ENCODE peak calls at places on chromosomes 2 and 18, in four cellular contexts. N is GM23338, F is PC-3, I is neural progenitor cell. D is an unnamed sample.

GRCh38 chr2:46984642-46985476 is 69.3 kb upstream of the MCFD2 start:
- DNase-seq in N (no peak), F (peak; percentile 94), I (no peak), D (peak; percentile 78)

GRCh38 chr2:20113986-20114938 is 62.8 kb upstream of the LAPTM4A start:
- DNase-seq in N (no peak), F (peak; percentile 47), I (no peak), D (peak; percentile 71)

GRCh38 chr2:127047716-127048617 is 59.0 kb downstream of the BIN1 start:
- DNase-seq in N (no peak), F (no peak), I (no peak), D (no peak)

GRCh38 chr2:226984461-226985226 is 148.8 kb downstream of the RHBDD1 start:
- DNase-seq in N (no peak), F (no peak), I (no peak), D (no peak)

GRCh38 chr2:235979753-235980459 is 188.3 kb downstream of the GBX2 start:
- DNase-seq in N (no peak), F (no peak), I (no peak), D (no peak)

GRCh38 chr2:104849618-104850097 is 4.3 kb upstream of the POU3F3 start:
- DNase-seq in N (peak; percentile 89), F (peak; percentile 67), I (peak; percentile 91), D (peak; percentile 19)

GRCh38 chr2:241068942-241069810 is 32.9 kb downstream of the MTERF4 start:
- DNase-seq in N (no peak), F (no peak), I (no peak), D (no peak)

GRCh38 chr2:222897898-222898297 is 37.1 kb downstream of the ACSL3 start:
- DNase-seq in N (no peak), F (no peak), I (no peak), D (no peak)

GRCh38 chr2:208819190-208819589 is 412.6 kb downstream of the PTH2R start:
- DNase-seq in N (no peak), F (no peak), I (no peak), D (no peak)

GRCh38 chr18:22539045-22539444 is 121.3 kb upstream of the CTAGE1 start:
- DNase-seq in N (no peak), F (no peak), I (no peak), D (no peak)

GRCh38 chr2:20428717-20429490 is 18.0 kb upstream of the RHOB start:
- DNase-seq in N (no peak), F (no peak), I (no peak), D (no peak)

GRCh38 chr2:7012141-7012809 is 95.1 kb downstream of the RNF144A start:
- DNase-seq in N (no peak), F (peak; percentile 81), I (no peak), D (no peak)

GRCh38 chr2:202022755-202023154 is 10.9 kb upstream of the FZD7 start:
- DNase-seq in N (no peak), F (no peak), I (no peak), D (no peak)

GRCh38 chr2:181680937-181681811 is 857 bp upstream of the NEUROD1 start:
- DNase-seq in N (peak; percentile 63), F (no peak), I (no peak), D (no peak)

GRCh38 chr2:9638532-9638931 is 7.7 kb upstream of the YWHAQ start:
- DNase-seq in N (no peak), F (peak; percentile 94), I (no peak), D (peak; percentile 80)

GRCh38 chr2:132400169-132400900 is 16.3 kb upstream of the GPR39 start:
- DNase-seq in N (no peak), F (peak; percentile 70), I (no peak), D (no peak)

GRCh38 chr18:75526038-75526437 is 98.5 kb upstream of the SMIM21 start:
- DNase-seq in N (no peak), F (no peak), I (no peak), D (no peak)

GRCh38 chr2:7744827-7745226 is 827.6 kb downstream of the RNF144A start:
- DNase-seq in N (no peak), F (peak; percentile 55), I (no peak), D (no peak)

GRCh38 chr2:174610243-174610995 is 12.8 kb upstream of the WIPF1 start:
- DNase-seq in N (no peak), F (no peak), I (no peak), D (no peak)

GRCh38 chr2:39008663-39009062 is 112.2 kb downstream of the SOS1 start:
- DNase-seq in N (no peak), F (no peak), I (no peak), D (no peak)

GRCh38 chr18:48788378-48788777 is 162.4 kb downstream of the SMAD7 start:
- DNase-seq in N (no peak), F (no peak), I (no peak), D (no peak)

GRCh38 chr2:99555410-99555809 is 65.6 kb upstream of the REV1 start:
- DNase-seq in N (peak; percentile 58), F (no peak), I (no peak), D (no peak)

GRCh38 chr2:217222511-217222910 is 362.6 kb upstream of the TNP1 start:
- DNase-seq in N (no peak), F (no peak), I (no peak), D (no peak)

GRCh38 chr18:32249147-32249546 is 59.3 kb downstream of the MEP1B start:
- DNase-seq in N (no peak), F (no peak), I (no peak), D (no peak)

GRCh38 chr2:240585681-240586197 is 795 bp upstream of the CAPN10 start:
- DNase-seq in N (no peak), F (no peak), I (peak; percentile 36), D (no peak)

GRCh38 chr2:223856021-223856420 is 18.6 kb upstream of the AP1S3 start:
- DNase-seq in N (no peak), F (no peak), I (no peak), D (peak; percentile 74)

GRCh38 chr2:223101340-223102039 is 49.5 kb downstream of the KCNE4 start:
- DNase-seq in N (peak; percentile 91), F (peak; percentile 61), I (peak; percentile 55), D (no peak)

GRCh38 chr2:223633656-223634055 is 31.5 kb upstream of the SCG2 start:
- DNase-seq in N (no peak), F (no peak), I (no peak), D (no peak)

GRCh38 chr2:19580264-19580663 is 221.8 kb upstream of the OSR1 start:
- DNase-seq in N (no peak), F (no peak), I (no peak), D (no peak)

GRCh38 chr18:12811191-12811950 is 72.7 kb downstream of the PTPN2 start:
- DNase-seq in N (no peak), F (peak; percentile 90), I (no peak), D (peak; percentile 63)

GRCh38 chr18:23169683-23170082 is 34.4 kb downstream of the CABLES1 start:
- DNase-seq in N (peak; percentile 79), F (no peak), I (no peak), D (no peak)

GRCh38 chr2:127688405-127688804 is 12.9 kb upstream of the SFT2D3 start:
- DNase-seq in N (no peak), F (no peak), I (no peak), D (no peak)

GRCh38 chr2:19319698-19320097 is 38.7 kb downstream of the OSR1 start:
- DNase-seq in N (peak; percentile 5), F (no peak), I (no peak), D (no peak)

GRCh38 chr2:27909901-27910300 is 19.4 kb downstream of the BABAM2 start:
- DNase-seq in N (no peak), F (no peak), I (no peak), D (no peak)
- H3F3A ChIP-seq in N (no peaks in the 10 kb centered on the region), F (no peaks in the 10 kb centered on the region), I (no peaks in the 10 kb centered on the region), D (no peaks in the 10 kb centered on the region)

DNA sequence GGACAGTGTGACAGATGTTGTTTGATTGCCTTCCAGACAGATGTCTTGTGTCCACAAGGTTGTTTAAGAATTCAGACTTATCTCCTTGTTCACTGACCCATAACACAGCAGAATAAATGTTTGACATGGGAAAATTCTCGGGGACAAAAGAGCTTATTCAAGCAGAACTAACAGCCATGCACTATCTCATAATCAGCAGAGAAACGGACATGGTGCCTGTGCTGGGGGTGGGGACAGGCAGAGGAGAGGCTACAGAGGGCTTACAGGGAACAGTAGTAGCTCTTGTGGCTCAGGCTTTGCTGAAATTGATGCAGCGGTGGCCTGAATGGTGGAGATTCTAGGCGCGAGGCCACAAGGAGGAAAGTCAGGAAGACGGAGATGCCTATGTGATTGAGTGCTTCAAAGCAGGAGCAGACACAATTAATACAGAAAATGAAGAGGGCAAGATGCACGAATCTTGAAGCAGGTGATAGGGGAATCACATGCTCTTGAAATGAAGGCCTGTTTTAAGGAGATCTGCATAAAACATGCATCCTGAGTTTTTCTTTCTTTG is 62.0 kb upstream of the CAB39 start:
- DNase-seq in N (no peak), F (no peak), I (peak; percentile 46), D (peak; percentile 71)
- H3K27ac ChIP-seq in N (no peak overlapping the region), F (no peak overlapping the region), I (no peak overlapping the region), D (no peak overlapping the region)

GRCh38 chr2:109335586-109336266 is 206.7 kb downstream of the SH3RF3 start:
- DNase-seq in N (no peak), F (peak; percentile 73), I (no peak), D (no peak)
- H3F3A ChIP-seq in N (no peaks in the 10 kb centered on the region), F (peaks cover 4% of the 10 kb centered on the region), I (no peaks in the 10 kb centered on the region), D (peaks cover 25% of the 10 kb centered on the region)

GRCh38 chr2:51003345-51004192 is 28.4 kb downstream of the NRXN1 start:
- DNase-seq in N (peak; percentile 66), F (peak; percentile 58), I (no peak), D (no peak)
- H3K27ac ChIP-seq in N (peak overlapping the region; percentile 78), F (peak overlapping the region; percentile 38), I (no peak overlapping the region), D (no peak overlapping the region)

DNA sequence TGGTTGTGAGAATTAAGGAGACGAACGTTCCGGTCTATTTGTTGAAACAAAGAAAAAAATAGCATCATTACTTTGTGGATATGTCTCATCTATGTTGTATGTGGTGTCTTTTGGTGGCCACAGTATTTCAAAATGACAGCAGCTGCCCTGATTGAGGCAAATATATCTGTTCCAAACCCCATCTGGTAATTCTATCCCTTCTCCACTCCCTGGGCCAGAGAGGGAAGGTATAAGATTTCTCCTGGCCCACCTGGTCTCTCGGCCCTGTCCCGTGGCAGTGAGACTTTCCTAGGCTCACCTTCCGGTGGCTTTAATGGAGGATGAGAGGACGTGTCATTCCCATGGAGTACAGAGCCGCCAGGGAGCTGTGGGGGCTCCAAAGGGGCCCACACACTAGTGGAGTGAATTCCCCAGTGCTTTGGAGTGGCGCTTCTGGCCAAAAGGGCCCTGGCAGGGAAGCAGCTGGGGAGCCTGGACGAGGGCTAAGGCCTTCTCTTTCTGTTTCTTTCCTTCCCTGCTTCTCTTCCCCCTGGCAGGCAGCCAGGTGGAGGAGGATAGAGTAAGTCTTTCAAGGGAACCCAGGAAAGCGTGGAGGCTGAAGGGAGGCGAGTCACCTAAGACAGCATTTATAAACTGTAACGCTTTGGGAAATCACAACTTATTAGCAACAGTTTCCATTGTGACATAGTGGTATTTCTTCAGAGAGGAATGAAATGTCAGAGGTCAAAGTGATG is 5.6 kb downstream of the FOSL2 start:
- DNase-seq in N (no peak), F (no peak), I (no peak), D (no peak)
- H3F3A ChIP-seq in N (peaks cover 2% of the 10 kb centered on the region), F (no peaks in the 10 kb centered on the region), I (peaks cover 16% of the 10 kb centered on the region), D (peaks cover 49% of the 10 kb centered on the region)

GRCh38 chr2:148998831-148999200 is 39.7 kb upstream of the LYPD6B start:
- DNase-seq in N (no peak), F (no peak), I (no peak), D (no peak)
- H3K27ac ChIP-seq in N (peak overlapping the region; percentile 80), F (no peak overlapping the region), I (no peak overlapping the region), D (no peak overlapping the region)

DNA sequence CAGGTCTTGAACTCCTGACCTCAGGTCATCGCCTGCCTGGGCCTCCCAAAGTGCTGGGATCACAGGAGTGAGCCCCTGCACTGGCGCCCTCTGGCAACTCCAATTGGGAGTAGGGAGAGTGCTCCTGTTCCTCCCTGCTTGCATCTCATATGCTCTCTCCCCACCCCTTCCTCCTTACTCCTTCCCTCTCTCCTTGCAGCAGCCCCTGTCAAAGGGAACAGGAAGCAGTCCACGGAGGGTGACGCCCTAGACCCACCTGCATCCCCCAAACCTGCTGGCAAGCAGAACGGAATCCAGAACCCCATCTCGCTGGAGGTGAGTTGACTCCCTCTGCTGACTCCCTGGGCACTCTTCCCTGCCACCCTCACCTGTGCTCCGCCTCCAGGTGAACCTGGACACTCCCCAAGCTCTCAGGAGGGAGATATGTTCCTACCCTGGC is 10.7 kb downstream of the ARID5A start:
- DNase-seq in N (peak; percentile 65), F (no peak), I (no peak), D (no peak)
- H3F3A ChIP-seq in N (peaks cover 8% of the 10 kb centered on the region), F (no peaks in the 10 kb centered on the region), I (no peaks in the 10 kb centered on the region), D (no peaks in the 10 kb centered on the region)